ENCODE peak calls at places on chromosomes 12 and 14, in ten cellular contexts. H, K, V, S, Q, Y, L, P, W and X are unnamed samples.

GRCh38 chr14:102086972-102087761 is at the start of gene HSP90AA1:
- DNase-seq in V (peak; percentile 97), K (peak; percentile 92), S (peak; percentile 97), Q (peak; percentile 92), W (peak; percentile 93), L (peak; percentile 93), P (peak; percentile 90), Y (peak; percentile 97), H (peak; percentile 96), X (peak; percentile 79)

GRCh38 chr14:63854330-63854729 is 1.5 kb downstream of the SYNE2 start:
- DNase-seq in P (no peak), K (no peak), Y (no peak), V (no peak), S (peak; percentile 44), L (no peak), H (no peak), Q (no peak), W (no peak), X (no peak)

GRCh38 chr14:102917469-102918211 is 4.8 kb upstream of the AMN start:
- DNase-seq in W (peak; percentile 49), H (peak; percentile 66), Y (peak; percentile 62), Q (peak; percentile 49), S (peak; percentile 92), V (peak; percentile 82), P (no peak), K (peak; percentile 57), L (peak; percentile 39), X (no peak)

GRCh38 chr12:47983541-47984115 is 20.2 kb downstream of the TMEM106C start:
- DNase-seq in H (no peak), W (no peak), S (no peak), Q (no peak), K (no peak), Y (no peak), L (no peak), V (no peak), P (no peak), X (no peak)

GRCh38 chr12:104692335-104693218 is 235.8 kb downstream of the CHST11 start:
- DNase-seq in S (no peak), H (no peak), Q (no peak), W (no peak), V (no peak), K (no peak), L (no peak), P (no peak), Y (no peak), X (no peak)

GRCh38 chr14:57383125-57383524 is 7.3 kb upstream of the NAA30 start:
- DNase-seq in V (no peak), Y (no peak), W (no peak), Q (no peak), L (no peak), P (no peak), H (no peak), K (no peak), S (no peak), X (no peak)

GRCh38 chr12:14435627-14436026 is 70.1 kb downstream of the ATF7IP start:
- DNase-seq in L (no peak), W (no peak), P (no peak), Y (no peak), Q (no peak), S (no peak), K (no peak), H (no peak), V (no peak), X (no peak)

GRCh38 chr12:19075711-19076340 is 53.7 kb upstream of the PLEKHA5 start:
- DNase-seq in P (no peak), H (no peak), W (no peak), Y (no peak), L (no peak), S (no peak), V (no peak), K (no peak), Q (no peak), X (no peak)

GRCh38 chr12:11685716-11686115 is 36.2 kb downstream of the ETV6 start:
- DNase-seq in P (no peak), K (no peak), S (no peak), W (no peak), Y (no peak), H (no peak), L (no peak), V (no peak), Q (peak; percentile 71), X (no peak)

GRCh38 chr14:31843361-31844091 is 233.6 kb upstream of the ARHGAP5 start:
- DNase-seq in P (no peak), L (no peak), H (no peak), Y (peak; percentile 48), S (no peak), Q (peak; percentile 14), V (no peak), W (no peak), K (no peak), X (no peak)

GRCh38 chr14:60757617-60758016 is 23.1 kb downstream of the MNAT1 start:
- DNase-seq in W (peak; percentile 81), Y (peak; percentile 82), Q (peak; percentile 69), K (no peak), L (no peak), S (no peak), V (no peak), P (no peak), H (no peak), X (no peak)

GRCh38 chr12:38921025-38921677 is 15.8 kb upstream of the CPNE8 start:
- DNase-seq in K (peak; percentile 11), L (peak; percentile 83), S (peak; percentile 89), Y (peak; percentile 70), W (no peak), H (no peak), P (no peak), V (peak; percentile 61), Q (no peak), X (no peak)

GRCh38 chr12:117724545-117724944 is 244.2 kb downstream of the KSR2 start:
- DNase-seq in V (no peak), P (no peak), H (no peak), Y (peak; percentile 13), L (no peak), W (no peak), S (peak; percentile 21), Q (peak; percentile 36), K (no peak), X (no peak)

GRCh38 chr12:51636986-51637385 is 46.0 kb downstream of the SCN8A start:
- DNase-seq in K (no peak), Y (no peak), S (no peak), V (no peak), L (no peak), H (no peak), Q (no peak), W (peak; percentile 8), P (no peak), X (no peak)

GRCh38 chr12:81963026-81963425 is 203.9 kb upstream of the PPFIA2 start:
- DNase-seq in H (no peak), P (no peak), L (no peak), K (no peak), Q (no peak), V (no peak), Y (no peak), W (no peak), S (no peak), X (no peak)

GRCh38 chr12:116331876-116332275 is 54.4 kb upstream of the MED13L start:
- DNase-seq in P (no peak), W (peak; percentile 7), Y (no peak), H (no peak), Q (peak; percentile 53), S (no peak), K (no peak), L (no peak), V (no peak), X (no peak)

GRCh38 chr14:20802341-20803084 is at the start of gene RNASE1:
- DNase-seq in L (peak; percentile 36), K (no peak), P (peak; percentile 75), V (no peak), W (no peak), S (no peak), Y (peak; percentile 5), H (no peak), Q (no peak), X (no peak)

GRCh38 chr12:112503521-112503920 is 84.8 kb downstream of the PTPN11 start:
- DNase-seq in S (no peak), Y (no peak), P (no peak), V (no peak), W (no peak), Q (no peak), H (no peak), K (no peak), L (no peak), X (no peak)

GRCh38 chr12:92914170-92914569 is 14.9 kb downstream of the EEA1 start:
- DNase-seq in L (no peak), P (no peak), K (no peak), W (no peak), V (no peak), Y (no peak), Q (no peak), S (no peak), H (no peak), X (no peak)

GRCh38 chr14:71730471-71730870 is 201.8 kb upstream of the RGS6 start:
- DNase-seq in S (no peak), W (peak; percentile 31), Y (peak; percentile 65), P (no peak), K (no peak), V (no peak), L (no peak), H (no peak), Q (peak; percentile 82), X (no peak)

GRCh38 chr14:75648066-75648838 is 12.4 kb downstream of the ERG28 start:
- DNase-seq in H (no peak), Y (peak; percentile 82), S (no peak), L (peak; percentile 82), P (no peak), V (no peak), K (no peak), Q (peak; percentile 96), W (peak; percentile 99), X (peak; percentile 86)

GRCh38 chr12:20629414-20630156 is 65.5 kb upstream of the SLCO1C1 start:
- DNase-seq in S (no peak), Q (peak; percentile 61), Y (peak; percentile 61), K (no peak), W (peak; percentile 44), P (no peak), V (no peak), H (no peak), L (peak; percentile 89), X (no peak)

GRCh38 chr14:105426416-105427130 is 6.9 kb downstream of the MTA1 start:
- DNase-seq in V (no peak), S (peak; percentile 37), P (no peak), H (no peak), Y (no peak), Q (no peak), W (no peak), K (no peak), L (no peak), X (no peak)

GRCh38 chr14:61559641-61560201 is 135.6 kb upstream of the HIF1A start:
- DNase-seq in Y (no peak), S (no peak), L (peak; percentile 96), W (no peak), H (no peak), P (no peak), V (no peak), Q (no peak), K (no peak), X (no peak)

GRCh38 chr14:105419305-105420091 is at the start of gene MTA1:
- DNase-seq in P (no peak), W (peak; percentile 49), H (peak; percentile 59), Y (peak; percentile 74), Q (peak; percentile 60), V (peak; percentile 72), S (no peak), K (peak; percentile 24), L (no peak), X (peak; percentile 5)

GRCh38 chr14:68792022-68792829 is 641 bp downstream of the ZFP36L1 start:
- DNase-seq in S (peak; percentile 67), L (peak; percentile 38), Q (no peak), W (no peak), K (no peak), Y (peak; percentile 49), V (peak; percentile 62), P (no peak), H (peak; percentile 43), X (no peak)

GRCh38 chr12:29547151-29547561 is 49.7 kb upstream of the OVCH1 start:
- DNase-seq in L (no peak), H (no peak), P (no peak), Y (peak; percentile 72), Q (peak; percentile 53), W (peak; percentile 13), V (no peak), K (no peak), S (no peak), X (no peak)

GRCh38 chr12:78119351-78119918 is 288.7 kb downstream of the NAV3 start:
- DNase-seq in Q (no peak), W (no peak), H (no peak), L (no peak), P (no peak), S (no peak), Y (no peak), K (no peak), V (no peak), X (no peak)